ENCODE peak calls at places on chromosomes 1 and 21, in four cellular contexts. One of them, this sample, is unnamed.

GRCh38 chr1:224168859-224169380 is 14.1 kb upstream of the DEGS1 start:
- DNase-seq in neural progenitor cell: no peak
- DNase-seq in ovary: peak; percentile 52
- DNase-seq in A549: peak; percentile 24
- DNase-seq in this sample: peak; percentile 90

GRCh38 chr21:29350246-29350779 is 51.6 kb downstream of the BACH1 start:
- DNase-seq in neural progenitor cell: no peak
- DNase-seq in ovary: no peak
- DNase-seq in A549: no peak
- DNase-seq in this sample: no peak

GRCh38 chr1:223225061-223225460 is 82.0 kb upstream of the TLR5 start:
- DNase-seq in neural progenitor cell: no peak
- DNase-seq in ovary: no peak
- DNase-seq in A549: no peak
- DNase-seq in this sample: no peak

GRCh38 chr1:184791199-184791935 is 36.7 kb upstream of the EDEM3 start:
- DNase-seq in neural progenitor cell: no peak
- DNase-seq in ovary: no peak
- DNase-seq in A549: no peak
- DNase-seq in this sample: no peak

GRCh38 chr21:46129846-46130651 is 25.3 kb downstream of the FTCD start:
- DNase-seq in neural progenitor cell: no peak
- DNase-seq in ovary: no peak
- DNase-seq in A549: no peak
- DNase-seq in this sample: no peak

GRCh38 chr1:218402771-218403110 is 57.6 kb downstream of the TGFB2 start:
- DNase-seq in neural progenitor cell: no peak
- DNase-seq in ovary: no peak
- DNase-seq in A549: no peak
- DNase-seq in this sample: no peak

GRCh38 chr1:146031476-146031875 is 9.9 kb upstream of the HJV start:
- DNase-seq in neural progenitor cell: no peak
- DNase-seq in ovary: no peak
- DNase-seq in A549: no peak
- DNase-seq in this sample: no peak

GRCh38 chr1:119762953-119763352 is 5.8 kb downstream of the HMGCS2 start:
- DNase-seq in neural progenitor cell: no peak
- DNase-seq in ovary: no peak
- DNase-seq in A549: no peak
- DNase-seq in this sample: no peak

GRCh38 chr1:100308777-100309176 is 42.8 kb downstream of the RTCA start:
- DNase-seq in neural progenitor cell: no peak
- DNase-seq in ovary: no peak
- DNase-seq in A549: no peak
- DNase-seq in this sample: no peak

GRCh38 chr1:203663820-203664219 is 37.2 kb downstream of the ATP2B4 start:
- DNase-seq in neural progenitor cell: no peak
- DNase-seq in ovary: no peak
- DNase-seq in A549: no peak
- DNase-seq in this sample: no peak

GRCh38 chr1:150365945-150366344 is 2.0 kb downstream of the RPRD2 start:
- DNase-seq in neural progenitor cell: no peak
- DNase-seq in ovary: no peak
- DNase-seq in A549: no peak
- DNase-seq in this sample: no peak

GRCh38 chr1:157505481-157506272 is 46.6 kb downstream of the FCRL5 start:
- DNase-seq in neural progenitor cell: peak; percentile 82
- DNase-seq in ovary: no peak
- DNase-seq in A549: peak; percentile 57
- DNase-seq in this sample: peak; percentile 12

GRCh38 chr1:3890389-3891328 is 9.4 kb downstream of the C1orf174 start:
- DNase-seq in neural progenitor cell: no peak
- DNase-seq in ovary: no peak
- DNase-seq in A549: no peak
- DNase-seq in this sample: no peak

GRCh38 chr1:87794788-87795614 is 466.3 kb downstream of the LMO4 start:
- DNase-seq in neural progenitor cell: no peak
- DNase-seq in ovary: no peak
- DNase-seq in A549: peak; percentile 46
- DNase-seq in this sample: peak; percentile 67

GRCh38 chr1:215860833-215861232 is 293.7 kb downstream of the KCTD3 start:
- DNase-seq in neural progenitor cell: no peak
- DNase-seq in ovary: no peak
- DNase-seq in A549: no peak
- DNase-seq in this sample: no peak

GRCh38 chr1:3669421-3669821 is 17.1 kb downstream of the TP73 start:
- DNase-seq in neural progenitor cell: no peak
- DNase-seq in ovary: no peak
- DNase-seq in A549: no peak
- DNase-seq in this sample: no peak

GRCh38 chr21:45768011-45768740 is 124.7 kb downstream of the PCBP3 start:
- DNase-seq in neural progenitor cell: no peak
- DNase-seq in ovary: no peak
- DNase-seq in A549: no peak
- DNase-seq in this sample: no peak

GRCh38 chr1:94325379-94326302 is 88.3 kb upstream of the ARHGAP29 start:
- DNase-seq in neural progenitor cell: no peak
- DNase-seq in ovary: no peak
- DNase-seq in A549: peak; percentile 69
- DNase-seq in this sample: peak; percentile 94

GRCh38 chr1:153945131-153945794 is 1.3 kb downstream of the DENND4B start:
- DNase-seq in neural progenitor cell: peak; percentile 36
- DNase-seq in ovary: peak; percentile 62
- DNase-seq in A549: no peak
- DNase-seq in this sample: no peak

GRCh38 chr1:59013276-59013927 is 229.6 kb upstream of the JUN start:
- DNase-seq in neural progenitor cell: peak; percentile 56
- DNase-seq in ovary: peak; percentile 52
- DNase-seq in A549: no peak
- DNase-seq in this sample: peak; percentile 71

GRCh38 chr1:151898519-151898991 is 10.8 kb downstream of the THEM4 start:
- DNase-seq in neural progenitor cell: no peak
- DNase-seq in ovary: no peak
- DNase-seq in A549: no peak
- DNase-seq in this sample: no peak

GRCh38 chr1:43853161-43853921 is 80.3 kb upstream of the ARTN start:
- DNase-seq in neural progenitor cell: no peak
- DNase-seq in ovary: peak; percentile 32
- DNase-seq in A549: no peak
- DNase-seq in this sample: no peak

GRCh38 chr21:34335316-34335715 is 28.5 kb upstream of the KCNE2 start:
- DNase-seq in neural progenitor cell: peak; percentile 69
- DNase-seq in ovary: no peak
- DNase-seq in A549: no peak
- DNase-seq in this sample: no peak

GRCh38 chr21:36901575-36901974 is 64.9 kb downstream of the HLCS start:
- DNase-seq in neural progenitor cell: no peak
- DNase-seq in ovary: no peak
- DNase-seq in A549: no peak
- DNase-seq in this sample: no peak

GRCh38 chr1:3021233-3021671 is at the start of gene ACTRT2:
- DNase-seq in neural progenitor cell: no peak
- DNase-seq in ovary: no peak
- DNase-seq in A549: no peak
- DNase-seq in this sample: no peak

GRCh38 chr1:156284112-156284511 is at the start of gene TMEM79:
- DNase-seq in neural progenitor cell: no peak
- DNase-seq in ovary: no peak
- DNase-seq in A549: no peak
- DNase-seq in this sample: no peak

GRCh38 chr21:14864211-14865021 is 200.4 kb downstream of the NRIP1 start:
- DNase-seq in neural progenitor cell: peak; percentile 69
- DNase-seq in ovary: peak; percentile 72
- DNase-seq in A549: peak; percentile 21
- DNase-seq in this sample: peak; percentile 94

GRCh38 chr1:106173101-106173500 is 883.4 kb upstream of the PRMT6 start:
- DNase-seq in neural progenitor cell: no peak
- DNase-seq in ovary: no peak
- DNase-seq in A549: no peak
- DNase-seq in this sample: no peak

GRCh38 chr1:108000620-108001105 is 35.7 kb upstream of the VAV3 start:
- DNase-seq in neural progenitor cell: no peak
- DNase-seq in ovary: peak; percentile 15
- DNase-seq in A549: no peak
- DNase-seq in this sample: peak; percentile 78

GRCh38 chr1:3902111-3902511 is 2.0 kb upstream of the C1orf174 start:
- DNase-seq in neural progenitor cell: no peak
- DNase-seq in ovary: peak; percentile 27
- DNase-seq in A549: no peak
- DNase-seq in this sample: no peak

GRCh38 chr1:235831148-235831547 is 35.6 kb downstream of the LYST start:
- DNase-seq in neural progenitor cell: no peak
- DNase-seq in ovary: no peak
- DNase-seq in A549: no peak
- DNase-seq in this sample: no peak

GRCh38 chr1:153503766-153504165 is 32.0 kb downstream of the S100A6 start:
- DNase-seq in neural progenitor cell: no peak
- DNase-seq in ovary: no peak
- DNase-seq in A549: no peak
- DNase-seq in this sample: no peak

GRCh38 chr1:186792870-186793581 is 35.7 kb upstream of the PLA2G4A start:
- DNase-seq in neural progenitor cell: no peak
- DNase-seq in ovary: no peak
- DNase-seq in A549: no peak
- DNase-seq in this sample: no peak

GRCh38 chr1:107681001-107681479 is 283.9 kb downstream of the VAV3 start:
- DNase-seq in neural progenitor cell: peak; percentile 8
- DNase-seq in ovary: no peak
- DNase-seq in A549: no peak
- DNase-seq in this sample: no peak

GRCh38 chr1:176183618-176184017 is 23.5 kb downstream of the COP1 start:
- DNase-seq in neural progenitor cell: no peak
- DNase-seq in ovary: no peak
- DNase-seq in A549: no peak
- DNase-seq in this sample: no peak

GRCh38 chr1:24856787-24857527 is 73.1 kb downstream of the RUNX3 start:
- DNase-seq in neural progenitor cell: no peak
- DNase-seq in ovary: no peak
- DNase-seq in A549: no peak
- DNase-seq in this sample: no peak

GRCh38 chr1:32741417-32742131 is 39.0 kb upstream of the SYNC start:
- DNase-seq in neural progenitor cell: peak; percentile 66
- DNase-seq in ovary: no peak
- DNase-seq in A549: peak; percentile 69
- DNase-seq in this sample: no peak
- H3K4me3 ChIP-seq in neural progenitor cell: peak overlapping the region; percentile 83
- H3K4me3 ChIP-seq in ovary: peak overlapping the region; percentile 60
- H3K4me3 ChIP-seq in A549: peak overlapping the region; percentile 82
- H3K4me3 ChIP-seq in this sample: peak overlapping the region; percentile 92

GRCh38 chr1:234781241-234782056 is 171.5 kb upstream of the IRF2BP2 start:
- DNase-seq in neural progenitor cell: peak; percentile 13
- DNase-seq in ovary: peak; percentile 20
- DNase-seq in A549: peak; percentile 35
- DNase-seq in this sample: no peak
- TF ChIP-seq CTCF in neural progenitor cell: peak; percentile 20
- TF ChIP-seq CTCF in ovary: no peak
- TF ChIP-seq CTCF in A549: no peak
- TF ChIP-seq CTCF in this sample: peak; percentile 36

GRCh38 chr1:111219466-111220286 is 7.8 kb upstream of the CHI3L2 start:
- DNase-seq in neural progenitor cell: peak; percentile 87
- DNase-seq in ovary: no peak
- DNase-seq in A549: no peak
- DNase-seq in this sample: no peak

GRCh38 chr1:111218947-111219346 is 8.6 kb upstream of the CHI3L2 start:
- DNase-seq in neural progenitor cell: no peak
- DNase-seq in ovary: no peak
- DNase-seq in A549: no peak
- DNase-seq in this sample: no peak

GRCh38 chr1:111216751-111217150 is 10.8 kb upstream of the CHI3L2 start:
- DNase-seq in neural progenitor cell: no peak
- DNase-seq in ovary: no peak
- DNase-seq in A549: no peak
- DNase-seq in this sample: no peak

GRCh38 chr1:111214884-111215283 is 12.6 kb upstream of the CHI3L2 start:
- DNase-seq in neural progenitor cell: no peak
- DNase-seq in ovary: no peak
- DNase-seq in A549: no peak
- DNase-seq in this sample: no peak

DNA sequence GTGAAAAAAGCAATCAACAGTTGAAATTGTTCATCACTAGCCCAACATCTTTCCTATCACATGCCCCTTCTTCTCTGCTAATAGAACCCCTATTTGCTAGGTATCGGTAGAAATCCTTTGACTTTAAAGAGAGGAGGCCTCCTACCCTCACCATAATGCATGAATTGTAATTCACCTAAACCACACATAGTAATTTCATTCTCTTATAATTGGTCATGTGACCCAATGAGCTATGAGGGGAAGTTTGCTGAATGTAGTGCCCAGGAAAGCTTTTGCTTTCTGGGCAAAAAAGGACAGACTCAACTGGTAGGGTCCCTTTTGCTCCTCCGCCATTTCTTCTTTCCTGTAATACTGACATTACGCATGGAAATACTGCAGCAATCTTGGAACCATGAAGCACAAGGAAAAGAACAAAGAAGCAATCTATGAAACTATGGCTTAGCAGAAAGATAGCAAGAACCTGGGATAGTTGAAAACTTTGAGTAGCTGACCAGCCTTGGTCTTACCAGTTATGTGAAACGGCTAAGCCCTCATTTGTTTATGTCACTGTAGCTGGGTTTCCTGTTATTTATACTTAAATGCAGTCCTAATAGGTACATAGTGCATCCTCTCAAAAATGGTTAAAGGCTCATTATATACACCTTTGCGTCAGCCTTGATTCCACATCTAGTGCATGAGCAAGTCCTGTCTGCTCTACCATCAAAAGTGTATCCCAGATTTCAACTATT is 10.2 kb upstream of the CHI3L2 start:
- DNase-seq in neural progenitor cell: no peak
- DNase-seq in ovary: no peak
- DNase-seq in A549: no peak
- DNase-seq in this sample: no peak
- H3K4me3 ChIP-seq in neural progenitor cell: no peak overlapping the region
- H3K4me3 ChIP-seq in ovary: no peak overlapping the region
- H3K4me3 ChIP-seq in A549: no peak overlapping the region
- H3K4me3 ChIP-seq in this sample: no peak overlapping the region

DNA sequence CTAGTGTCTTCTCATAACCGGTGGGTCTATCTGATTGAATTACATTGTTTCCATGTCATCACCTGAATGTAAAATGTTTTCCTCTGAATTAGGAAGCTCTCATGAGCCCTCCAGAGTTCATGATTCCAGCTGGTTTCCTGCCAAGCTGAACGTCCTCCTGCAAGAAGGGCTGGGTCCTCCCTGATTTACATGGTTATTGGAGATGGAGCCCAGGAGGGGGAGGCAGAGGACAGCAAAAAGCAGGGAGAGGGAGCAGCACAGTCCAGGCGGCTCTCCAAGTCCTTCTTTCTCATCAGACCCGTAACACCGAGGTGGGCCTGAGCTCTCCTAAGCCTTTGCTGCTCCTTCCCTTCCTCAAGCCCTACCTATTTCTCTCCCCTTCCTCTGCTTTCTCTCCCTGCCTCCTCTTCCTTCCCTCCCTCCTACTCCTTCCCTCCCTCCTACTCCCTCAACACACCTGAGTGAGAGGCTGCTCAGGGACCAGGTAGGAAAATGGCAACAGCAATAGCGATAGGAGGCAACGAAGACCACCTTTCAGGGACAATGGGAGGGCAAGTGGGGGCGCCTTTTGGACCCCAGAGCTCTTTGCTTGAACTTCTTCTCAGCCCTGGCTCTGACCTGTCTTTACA is 265.9 kb downstream of the PRDM2 start:
- DNase-seq in neural progenitor cell: peak; percentile 82
- DNase-seq in ovary: peak; percentile 75
- DNase-seq in A549: peak; percentile 26
- DNase-seq in this sample: no peak
- TF ChIP-seq CTCF in neural progenitor cell: peak; percentile 76
- TF ChIP-seq CTCF in ovary: peak; percentile 40
- TF ChIP-seq CTCF in A549: no peak
- TF ChIP-seq CTCF in this sample: peak; percentile 77

This sample was measured in epithelial cell of proximal tubule.